ENCODE peak calls at places on chromosomes 5 and 9, in six cellular contexts. I, J, B, D, C and V are unnamed samples.

GRCh38 chr5:138461343-138462125 is 3.7 kb upstream of the EGR1 start:
- DNase-seq in I (peak; percentile 91), B (peak; percentile 27), C (peak; percentile 36), D (no peak), J (no peak), V (peak; percentile 98)

GRCh38 chr5:142491679-142492078 is 166.9 kb upstream of the SPRY4 start:
- DNase-seq in D (no peak), I (no peak), C (no peak), J (no peak), B (no peak), V (no peak)

GRCh38 chr9:78575041-78575440 is 278.1 kb downstream of the PSAT1 start:
- DNase-seq in I (no peak), J (no peak), D (peak; percentile 37), C (no peak), B (no peak), V (no peak)

GRCh38 chr9:94144394-94144793 is 60.1 kb downstream of the PTPDC1 start:
- DNase-seq in C (no peak), D (no peak), J (no peak), B (no peak), I (peak; percentile 5), V (peak; percentile 68)

GRCh38 chr9:128408963-128409431 is 11.7 kb upstream of the CERCAM start:
- DNase-seq in D (peak; percentile 46), C (peak; percentile 86), B (no peak), J (no peak), I (no peak), V (no peak)

GRCh38 chr9:83622433-83622813 is 520 bp upstream of the IDNK start:
- DNase-seq in J (no peak), I (peak; percentile 24), B (no peak), D (no peak), C (peak; percentile 24), V (no peak)

GRCh38 chr5:133696006-133696584 is 83.8 kb upstream of the FSTL4 start:
- DNase-seq in B (no peak), I (no peak), D (no peak), J (no peak), C (no peak), V (no peak)

GRCh38 chr5:63959177-63959982 is 2.9 kb downstream of the HTR1A start:
- DNase-seq in D (peak; percentile 81), C (peak; percentile 95), I (no peak), B (peak; percentile 8), J (no peak), V (peak; percentile 11)

GRCh38 chr5:62475072-62475471 is 62.5 kb downstream of the IPO11 start:
- DNase-seq in D (no peak), C (no peak), I (peak; percentile 91), B (peak; percentile 79), J (no peak), V (no peak)

GRCh38 chr9:5326893-5327548 is 12.7 kb downstream of the RLN1 start:
- DNase-seq in D (peak; percentile 33), I (no peak), J (peak; percentile 1), C (peak; percentile 90), B (no peak), V (no peak)

GRCh38 chr5:110159202-110159601 is 469.5 kb downstream of the MAN2A1 start:
- DNase-seq in C (no peak), I (peak; percentile 80), D (no peak), B (peak; percentile 89), J (no peak), V (no peak)

GRCh38 chr9:4197548-4197947 is 102.3 kb downstream of the GLIS3 start:
- DNase-seq in D (no peak), I (peak; percentile 19), B (peak; percentile 34), C (peak; percentile 65), J (peak; percentile 3), V (peak; percentile 38)

GRCh38 chr5:52665544-52665943 is 122.2 kb upstream of the ITGA1 start:
- DNase-seq in I (peak; percentile 21), D (no peak), C (no peak), B (no peak), J (no peak), V (peak; percentile 21)

GRCh38 chr9:117400131-117400530 is 14.7 kb downstream of the ASTN2 start:
- DNase-seq in J (no peak), D (no peak), I (no peak), B (no peak), C (peak; percentile 64), V (no peak)

GRCh38 chr5:71569748-71570509 is 17.2 kb upstream of the MCCC2 start:
- DNase-seq in B (no peak), J (no peak), D (no peak), C (no peak), I (no peak), V (peak; percentile 14)

GRCh38 chr5:179839328-179840256 is 18.9 kb downstream of the SQSTM1 start:
- DNase-seq in I (no peak), C (no peak), B (no peak), J (no peak), D (no peak), V (peak; percentile 29)

GRCh38 chr5:65611524-65611923 is 12.6 kb downstream of the TRIM23 start:
- DNase-seq in D (no peak), I (no peak), B (peak; percentile 43), J (peak; percentile 81), C (no peak), V (no peak)

GRCh38 chr5:1063661-1064382 is 48.0 kb downstream of the SLC12A7 start:
- DNase-seq in C (no peak), D (no peak), B (no peak), J (no peak), I (no peak), V (peak; percentile 69)

GRCh38 chr9:121278535-121279169 is 10.7 kb downstream of the GSN start:
- DNase-seq in D (no peak), C (peak; percentile 72), B (peak; percentile 87), I (peak; percentile 99), J (no peak), V (peak; percentile 82)

GRCh38 chr5:139482050-139482889 is at the start of gene STING1:
- DNase-seq in C (no peak), B (peak; percentile 97), J (peak; percentile 63), D (no peak), I (peak; percentile 96), V (peak; percentile 95)

GRCh38 chr5:142323480-142324376 is 1.1 kb downstream of the SPRY4 start:
- DNase-seq in D (peak; percentile 11), J (no peak), I (peak; percentile 66), C (no peak), B (peak; percentile 32), V (peak; percentile 68)

DNA sequence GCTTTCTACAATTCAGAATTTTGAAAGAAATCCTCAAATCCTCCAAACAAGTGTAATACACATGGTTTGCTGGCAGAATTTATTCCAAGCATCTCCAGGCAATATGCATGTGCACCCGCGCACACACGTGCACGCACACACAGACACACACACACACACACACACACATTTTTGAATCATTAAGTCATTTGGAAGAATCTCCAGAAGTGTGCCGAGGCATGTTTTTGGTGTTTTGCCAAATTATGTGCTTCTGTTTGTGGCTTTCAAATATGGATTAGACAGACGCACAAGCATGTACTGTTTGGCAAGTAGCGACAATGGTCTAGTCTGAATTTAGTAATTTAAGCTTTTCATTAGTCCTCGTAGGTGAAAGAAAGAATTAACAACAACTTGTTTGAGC is 36.7 kb downstream of the NFIB start:
- DNase-seq in C (no peak), I (peak; percentile 69), B (no peak), D (no peak), J (no peak), V (no peak)
- H3K4me2 ChIP-seq in C (no peak overlapping the region), I (peak overlapping the region; percentile 60), B (no peak overlapping the region), D (no peak overlapping the region), J (no peak overlapping the region), V (peak overlapping the region; percentile 57)

DNA sequence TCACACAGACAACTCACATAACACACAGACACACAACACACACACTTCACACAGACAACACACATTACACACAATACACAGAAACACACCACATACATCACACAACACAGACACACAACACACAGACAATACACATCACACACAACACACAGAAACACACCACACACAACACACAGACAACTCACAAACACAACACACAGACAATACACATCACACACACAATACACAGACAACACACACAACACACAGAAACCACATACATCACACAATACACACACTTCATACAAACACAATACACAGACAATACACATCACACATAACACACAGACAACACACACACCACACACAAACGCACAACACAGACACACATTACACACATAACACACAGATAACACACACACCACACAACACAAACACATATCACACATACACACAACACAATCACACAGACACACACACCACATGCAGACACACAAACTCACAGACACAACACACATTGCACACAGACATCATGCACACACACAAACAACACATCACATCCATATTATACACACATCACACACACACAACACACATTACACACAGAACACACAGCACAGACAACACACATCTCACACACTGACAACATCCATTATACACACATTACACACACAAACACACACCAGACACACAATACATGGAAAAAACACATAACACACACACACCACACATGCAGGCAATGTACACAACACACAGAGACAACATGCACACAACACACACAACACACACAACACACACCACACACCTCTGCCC is 4.6 kb upstream of the CCDC187 start:
- DNase-seq in D (no peak), J (no peak), C (no peak), B (no peak), I (no peak), V (no peak)
- H3K27me3 ChIP-seq in D (peaks cover 6% of the 10 kb centered on the region), J (peaks cover 3% of the 10 kb centered on the region), C (no peaks in the 10 kb centered on the region), B (no peaks in the 10 kb centered on the region), I (no peaks in the 10 kb centered on the region), V (no peaks in the 10 kb centered on the region)

GRCh38 chr5:172736524-172737135 is 34.4 kb downstream of the DUSP1 start:
- DNase-seq in J (no peak), D (no peak), B (no peak), C (peak; percentile 20), I (peak; percentile 45), V (no peak)

GRCh38 chr5:172740483-172741205 is 30.4 kb downstream of the DUSP1 start:
- DNase-seq in C (no peak), B (peak; percentile 66), D (no peak), I (peak; percentile 96), J (no peak), V (peak; percentile 91)

GRCh38 chr5:172743112-172743959 is 27.7 kb downstream of the DUSP1 start:
- DNase-seq in B (no peak), J (no peak), D (no peak), C (no peak), I (no peak), V (no peak)

GRCh38 chr5:172741206-172741582 is 29.8 kb downstream of the DUSP1 start:
- DNase-seq in D (no peak), B (no peak), J (no peak), I (no peak), C (no peak), V (no peak)

GRCh38 chr5:172739385-172739784 is 31.6 kb downstream of the DUSP1 start:
- DNase-seq in D (no peak), C (no peak), B (no peak), J (no peak), I (no peak), V (no peak)
- H2AFZ ChIP-seq in D (no peak overlapping the region), C (no peak overlapping the region), B (no peak overlapping the region), J (no peak overlapping the region), I (no peak overlapping the region), V (no peak overlapping the region)

GRCh38 chr9:136255166-136255538 is 9.5 kb upstream of the QSOX2 start:
- DNase-seq in C (no peak), B (no peak), D (no peak), J (peak; percentile 27), I (peak; percentile 64), V (peak; percentile 99)

GRCh38 chr9:136253246-136254130 is 7.9 kb upstream of the QSOX2 start:
- DNase-seq in C (no peak), B (no peak), D (no peak), I (no peak), J (no peak), V (no peak)

GRCh38 chr9:136252846-136253245 is 7.2 kb upstream of the QSOX2 start:
- DNase-seq in J (no peak), B (no peak), D (no peak), I (no peak), C (no peak), V (peak; percentile 84)

GRCh38 chr9:136255896-136256890 is 10.6 kb upstream of the QSOX2 start:
- DNase-seq in C (no peak), D (no peak), B (peak; percentile 25), J (no peak), I (no peak), V (peak; percentile 87)

GRCh38 chr9:136254381-136255165 is 9.0 kb upstream of the QSOX2 start:
- DNase-seq in D (no peak), J (no peak), B (no peak), C (no peak), I (no peak), V (peak; percentile 93)
- H3K4me2 ChIP-seq in D (no peak overlapping the region), J (peak overlapping the region; percentile 68), B (no peak overlapping the region), C (no peak overlapping the region), I (no peak overlapping the region), V (no peak overlapping the region)